ENCODE peak calls at places on chromosomes 6 and 20, in seven cellular contexts. U is MM.1S; W is uterus; A is GM23248; X is CD4-positive, alpha-beta memory T cell; L is Peyer's patch; J is IMR-90. K is an unnamed sample.

GRCh38 chr6:106973018-106973840 is 1.3 kb downstream of the CD24 start:
- DNase-seq in U (no peak), W (no peak), A (no peak), X (no peak), L (peak), J (no peak), K (no peak)

GRCh38 chr20:33273117-33273851 is 9.7 kb upstream of the BPIFB1 start:
- DNase-seq in U (no peak), W (no peak), A (no peak), X (no peak), L (no peak), J (no peak), K (no peak)

GRCh38 chr20:49482621-49483017 is at the start of gene KCNB1:
- DNase-seq in U (peak), W (peak), A (peak), X (peak), L (peak), J (peak), K (peak)

GRCh38 chr6:129621252-129621651 is 88.7 kb downstream of the ARHGAP18 start:
- DNase-seq in U (peak), W (no peak), A (no peak), X (peak), L (peak), J (no peak), K (peak)

GRCh38 chr6:170505306-170505705 is 47.8 kb downstream of the PSMB1 start:
- DNase-seq in U (no peak), W (no peak), A (no peak), X (no peak), L (no peak), J (no peak), K (no peak)

GRCh38 chr6:51077967-51078518 is 259.4 kb downstream of the TFAP2B start:
- DNase-seq in U (no peak), W (no peak), A (no peak), X (no peak), L (no peak), J (no peak), K (no peak)

GRCh38 chr6:39824030-39824926 is 32.1 kb downstream of the DAAM2 start:
- DNase-seq in U (no peak), W (no peak), A (no peak), X (no peak), L (no peak), J (no peak), K (no peak)

GRCh38 chr6:159594106-159594749 is 98.8 kb downstream of the SOD2 start:
- DNase-seq in U (no peak), W (no peak), A (peak), X (no peak), L (no peak), J (peak), K (no peak)

GRCh38 chr6:42338573-42339218 is 113.0 kb downstream of the TRERF1 start:
- DNase-seq in U (no peak), W (no peak), A (peak), X (no peak), L (no peak), J (peak), K (no peak)

GRCh38 chr6:15243994-15244604 is 1.8 kb upstream of the JARID2 start:
- DNase-seq in U (no peak), W (peak), A (no peak), X (no peak), L (no peak), J (no peak), K (no peak)

GRCh38 chr20:54160269-54161007 is 13.3 kb downstream of the CYP24A1 start:
- DNase-seq in U (no peak), W (no peak), A (no peak), X (no peak), L (no peak), J (no peak), K (no peak)

GRCh38 chr6:118892248-118893094 is 1.5 kb upstream of the ASF1A start:
- DNase-seq in U (no peak), W (no peak), A (peak), X (no peak), L (no peak), J (no peak), K (no peak)

GRCh38 chr6:111478749-111479148 is 4.3 kb downstream of the REV3L start:
- DNase-seq in U (peak), W (no peak), A (peak), X (peak), L (no peak), J (peak), K (no peak)

GRCh38 chr6:168131464-168132415 is 52.7 kb upstream of the FRMD1 start:
- DNase-seq in U (no peak), W (no peak), A (no peak), X (no peak), L (no peak), J (no peak), K (no peak)

GRCh38 chr6:85670573-85670972 is 27.9 kb upstream of the SYNCRIP start:
- DNase-seq in U (no peak), W (no peak), A (peak), X (no peak), L (no peak), J (peak), K (no peak)

GRCh38 chr20:9958693-9959092 is 76.1 kb upstream of the ANKEF1 start:
- DNase-seq in U (no peak), W (no peak), A (no peak), X (no peak), L (no peak), J (no peak), K (no peak)

GRCh38 chr6:32610897-32611296 is 21.2 kb upstream of the HLA-DRB1 start:
- DNase-seq in U (no peak), W (no peak), A (no peak), X (no peak), L (no peak), J (no peak), K (no peak)

DNA sequence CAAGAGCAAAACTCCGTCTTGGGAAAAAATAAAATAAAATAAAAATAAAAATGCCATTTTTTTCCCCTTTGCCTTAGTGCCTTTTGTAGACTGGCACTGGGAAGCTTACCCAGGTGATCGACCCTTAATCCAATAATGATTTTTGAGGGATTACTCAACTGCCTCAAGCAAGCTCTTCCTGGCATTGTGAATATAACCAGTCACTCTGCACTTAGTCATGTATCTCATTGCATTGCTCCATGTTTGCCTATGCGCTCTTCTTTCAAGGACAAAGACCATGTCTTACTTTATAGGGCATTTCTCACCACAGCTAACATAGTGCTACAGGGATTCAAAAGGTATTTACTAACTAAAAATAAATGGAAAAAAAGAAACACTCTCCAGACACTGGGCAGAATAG is 13.0 kb downstream of the GFOD1 start:
- DNase-seq in U (no peak), W (no peak), A (peak), X (no peak), L (no peak), J (peak), K (no peak)
- H3K27ac ChIP-seq in U (no peak), W (no peak), A (no peak), X (no peak), L (no peak), J (no peak), K (no peak)

GRCh38 chr6:14053776-14054175 is 63.8 kb upstream of the CD83 start:
- DNase-seq in U (no peak), W (no peak), A (peak), X (no peak), L (no peak), J (peak), K (no peak)

GRCh38 chr6:14060971-14061370 is 56.6 kb upstream of the CD83 start:
- DNase-seq in U (no peak), W (no peak), A (no peak), X (no peak), L (no peak), J (no peak), K (no peak)

GRCh38 chr6:14059791-14060436 is 57.7 kb upstream of the CD83 start:
- DNase-seq in U (no peak), W (no peak), A (no peak), X (no peak), L (peak), J (no peak), K (no peak)

GRCh38 chr6:14058735-14059134 is 58.8 kb upstream of the CD83 start:
- DNase-seq in U (no peak), W (no peak), A (peak), X (no peak), L (no peak), J (no peak), K (no peak)

GRCh38 chr6:14055541-14055940 is 62.0 kb upstream of the CD83 start:
- DNase-seq in U (no peak), W (no peak), A (no peak), X (no peak), L (no peak), J (no peak), K (no peak)
- H3K27ac ChIP-seq in U (no peak), W (no peak), A (no peak), X (no peak), L (no peak), J (no peak), K (no peak)

GRCh38 chr20:4603724-4604123 is 118.0 kb upstream of the PRND start:
- DNase-seq in U (no peak), W (no peak), A (no peak), X (no peak), L (no peak), J (peak), K (no peak)

GRCh38 chr20:4607287-4607713 is 114.4 kb upstream of the PRND start:
- DNase-seq in U (peak), W (peak), A (peak), X (peak), L (no peak), J (peak), K (peak)

GRCh38 chr20:4604580-4604979 is 117.1 kb upstream of the PRND start:
- DNase-seq in U (no peak), W (no peak), A (no peak), X (no peak), L (no peak), J (no peak), K (no peak)

GRCh38 chr20:4606046-4606445 is 115.7 kb upstream of the PRND start:
- DNase-seq in U (no peak), W (no peak), A (no peak), X (no peak), L (no peak), J (no peak), K (no peak)

DNA sequence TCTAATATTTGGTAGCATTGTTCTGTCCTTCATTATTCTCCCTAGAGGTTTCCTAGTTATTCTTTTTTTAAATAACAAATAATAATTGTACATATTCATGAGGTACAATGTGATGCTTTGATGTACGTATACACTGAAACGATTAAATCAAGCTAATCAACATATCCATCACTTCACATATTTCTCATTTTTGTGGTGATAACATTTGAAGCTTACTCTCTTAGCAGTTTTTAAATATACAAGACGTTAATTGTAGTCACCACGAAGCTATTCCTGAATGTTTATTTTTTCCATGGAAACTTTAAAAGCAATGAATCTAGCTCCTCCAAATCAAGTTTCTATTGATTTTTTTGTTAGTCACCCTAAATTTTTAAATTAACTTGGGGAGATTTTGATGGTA is 116.5 kb upstream of the PRND start:
- DNase-seq in U (no peak), W (no peak), A (no peak), X (no peak), L (no peak), J (no peak), K (no peak)
- H3K27ac ChIP-seq in U (no peak), W (peak), A (no peak), X (no peak), L (no peak), J (no peak), K (no peak)

DNA sequence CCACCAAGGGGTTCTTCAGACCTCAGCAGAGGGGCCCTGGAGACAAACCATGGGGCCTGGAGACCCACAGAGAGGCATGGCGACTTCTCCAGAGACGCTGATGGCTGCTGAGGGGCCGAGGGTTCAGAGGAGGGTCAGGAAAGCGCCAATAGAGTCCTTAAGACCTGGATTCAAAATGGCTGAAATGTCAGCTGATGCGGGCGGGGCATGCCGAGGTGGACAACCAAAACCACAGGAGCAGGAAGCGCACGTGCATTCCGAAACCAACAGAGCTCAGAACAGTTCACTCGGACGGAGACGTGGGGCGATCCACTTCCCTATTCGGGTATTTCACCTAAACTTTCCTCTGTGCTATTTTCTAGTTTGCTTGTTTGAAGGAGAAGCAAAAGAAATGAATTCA is 99.9 kb upstream of the RIN2 start:
- DNase-seq in U (peak), W (no peak), A (no peak), X (no peak), L (no peak), J (no peak), K (no peak)
- H3K27ac ChIP-seq in U (peak), W (no peak), A (no peak), X (no peak), L (no peak), J (no peak), K (no peak)

GRCh38 chr6:140463312-140463710 is 1088.9 kb upstream of the CITED2 start:
- DNase-seq in U (no peak), W (no peak), A (no peak), X (no peak), L (no peak), J (no peak), K (no peak)

GRCh38 chr6:140460267-140460666 is 1085.8 kb upstream of the CITED2 start:
- DNase-seq in U (no peak), W (no peak), A (no peak), X (no peak), L (no peak), J (no peak), K (no peak)

GRCh38 chr6:140462495-140463311 is 1088.3 kb upstream of the CITED2 start:
- DNase-seq in U (no peak), W (no peak), A (peak), X (no peak), L (no peak), J (peak), K (no peak)

GRCh38 chr6:140464720-140465119 is 1090.3 kb upstream of the CITED2 start:
- DNase-seq in U (no peak), W (no peak), A (no peak), X (no peak), L (no peak), J (no peak), K (no peak)
- H3K27ac ChIP-seq in U (no peak), W (peak), A (peak), X (no peak), L (no peak), J (no peak), K (no peak)

DNA sequence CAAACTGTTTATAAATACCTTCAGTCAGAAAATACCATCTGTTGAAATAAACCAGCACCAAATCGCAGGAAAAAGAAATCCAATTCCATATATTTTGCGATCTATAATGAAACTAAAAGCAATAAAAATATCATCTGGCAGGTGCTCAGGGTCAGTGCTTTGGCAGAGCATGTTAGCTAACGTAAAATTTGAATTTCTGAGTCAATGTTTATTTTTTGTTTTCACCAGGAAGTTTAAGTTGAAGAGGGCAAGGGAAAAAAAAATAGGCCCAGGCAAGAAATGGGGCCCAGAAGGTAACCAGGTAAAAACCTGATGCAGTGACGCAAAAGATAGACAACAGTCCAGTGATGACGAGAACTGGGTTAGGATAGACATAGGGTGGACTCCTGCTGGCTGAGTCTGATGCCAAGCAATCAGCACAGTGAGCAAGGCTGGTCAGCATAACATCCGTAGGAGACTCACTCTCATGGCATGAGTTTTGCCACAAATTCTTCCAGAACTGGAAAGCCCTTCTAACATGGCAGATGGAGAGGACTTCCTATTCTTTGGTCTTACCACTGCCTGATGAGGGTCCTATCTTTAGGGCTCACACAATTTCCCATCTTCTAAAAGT is 42.2 kb downstream of the ZHX3 start:
- DNase-seq in U (no peak), W (no peak), A (peak), X (no peak), L (no peak), J (peak), K (no peak)
- H3K27ac ChIP-seq in U (no peak), W (no peak), A (peak), X (no peak), L (no peak), J (no peak), K (no peak)

GRCh38 chr20:37729909-37730308 is 36.1 kb downstream of the CTNNBL1 start:
- DNase-seq in U (no peak), W (no peak), A (peak), X (no peak), L (no peak), J (peak), K (no peak)

GRCh38 chr20:37727957-37728634 is 34.3 kb downstream of the CTNNBL1 start:
- DNase-seq in U (no peak), W (no peak), A (no peak), X (no peak), L (no peak), J (no peak), K (no peak)

GRCh38 chr20:37729452-37729851 is 35.6 kb downstream of the CTNNBL1 start:
- DNase-seq in U (no peak), W (no peak), A (no peak), X (no peak), L (no peak), J (no peak), K (no peak)

GRCh38 chr20:37727247-37727956 is 33.6 kb downstream of the CTNNBL1 start:
- DNase-seq in U (no peak), W (no peak), A (peak), X (no peak), L (no peak), J (no peak), K (no peak)

DNA sequence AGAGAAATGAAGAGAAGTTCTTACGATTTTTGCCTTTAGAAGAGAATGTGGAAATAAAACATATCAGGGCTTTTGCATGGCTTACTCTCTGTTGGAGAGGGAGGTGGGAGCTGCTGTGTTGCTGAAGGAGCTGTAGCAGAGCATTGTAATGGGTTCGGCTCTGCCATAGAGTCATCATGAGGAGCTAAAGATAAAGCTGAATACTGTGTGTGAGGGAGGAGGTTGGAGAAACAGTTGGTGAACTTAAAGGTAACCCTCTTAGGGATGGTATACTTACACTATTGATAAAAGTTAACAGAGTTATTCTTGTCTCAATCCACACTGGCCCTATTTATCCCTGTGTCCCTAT is 34.8 kb downstream of the CTNNBL1 start:
- DNase-seq in U (no peak), W (no peak), A (no peak), X (no peak), L (no peak), J (no peak), K (no peak)
- H3K27ac ChIP-seq in U (no peak), W (peak), A (no peak), X (no peak), L (no peak), J (no peak), K (no peak)

GRCh38 chr6:38214159-38214558 is 394.6 kb downstream of the ZFAND3 start:
- DNase-seq in U (no peak), W (no peak), A (no peak), X (no peak), L (no peak), J (no peak), K (no peak)

GRCh38 chr6:38215225-38215624 is 395.7 kb downstream of the ZFAND3 start:
- DNase-seq in U (no peak), W (no peak), A (peak), X (no peak), L (no peak), J (no peak), K (no peak)

GRCh38 chr6:38212579-38212978 is 393.1 kb downstream of the ZFAND3 start:
- DNase-seq in U (no peak), W (no peak), A (no peak), X (no peak), L (no peak), J (no peak), K (no peak)

GRCh38 chr6:38212116-38212515 is 392.6 kb downstream of the ZFAND3 start:
- DNase-seq in U (no peak), W (no peak), A (no peak), X (no peak), L (no peak), J (no peak), K (no peak)

GRCh38 chr6:38213275-38213674 is 393.7 kb downstream of the ZFAND3 start:
- DNase-seq in U (no peak), W (no peak), A (no peak), X (no peak), L (no peak), J (no peak), K (no peak)
- H3K27ac ChIP-seq in U (no peak), W (no peak), A (no peak), X (no peak), L (no peak), J (no peak), K (no peak)